ENCODE peak calls at places on chromosome 13, in four cellular contexts. P, V, B and D are unnamed samples.

GRCh38 chr13:31236211-31236786 is 36.5 kb downstream of the B3GLCT start:
- DNase-seq in P (peak), V (peak), B (no peak), D (no peak)

GRCh38 chr13:99859178-99860177 is 112.1 kb downstream of the ZIC5 start:
- DNase-seq in P (peak), V (no peak), B (peak), D (peak)

GRCh38 chr13:28542804-28543203 is 47.9 kb upstream of the FLT1 start:
- DNase-seq in P (no peak), V (no peak), B (no peak), D (no peak)

GRCh38 chr13:99703908-99704307 is 202.6 kb downstream of the TM9SF2 start:
- DNase-seq in P (no peak), V (no peak), B (no peak), D (no peak)

GRCh38 chr13:75656590-75656989 is 20.5 kb downstream of the LMO7 start:
- DNase-seq in P (no peak), V (no peak), B (no peak), D (no peak)

GRCh38 chr13:26721251-26721939 is 39.2 kb downstream of the GPR12 start:
- DNase-seq in P (peak), V (no peak), B (peak), D (peak)

GRCh38 chr13:99766641-99767045 is 204.9 kb downstream of the ZIC5 start:
- DNase-seq in P (no peak), V (no peak), B (no peak), D (no peak)

GRCh38 chr13:53343345-53343744 is 314.7 kb downstream of the OLFM4 start:
- DNase-seq in P (no peak), V (no peak), B (no peak), D (no peak)

GRCh38 chr13:102548811-102549210 is 48.0 kb upstream of the TPP2 start:
- DNase-seq in P (no peak), V (no peak), B (no peak), D (no peak)

GRCh38 chr13:29940715-29941114 is 90.3 kb upstream of the UBL3 start:
- DNase-seq in P (no peak), V (no peak), B (no peak), D (no peak)

GRCh38 chr13:99434258-99434788 is 66.9 kb upstream of the TM9SF2 start:
- DNase-seq in P (peak), V (no peak), B (peak), D (peak)

GRCh38 chr13:110539894-110540293 is 21.6 kb downstream of the RAB20 start:
- DNase-seq in P (no peak), V (no peak), B (no peak), D (no peak)

GRCh38 chr13:109764474-109765292 is 21.7 kb downstream of the IRS2 start:
- DNase-seq in P (peak), V (no peak), B (peak), D (no peak)

GRCh38 chr13:41588899-41589298 is 131.5 kb downstream of the RGCC start:
- DNase-seq in P (peak), V (no peak), B (peak), D (no peak)

GRCh38 chr13:110521946-110522345 is 39.6 kb downstream of the RAB20 start:
- DNase-seq in P (no peak), V (no peak), B (no peak), D (no peak)

GRCh38 chr13:83531022-83531421 is 351.3 kb downstream of the SLITRK1 start:
- DNase-seq in P (no peak), V (no peak), B (no peak), D (no peak)

GRCh38 chr13:30429721-30430694 is 7.7 kb downstream of the UBE2L5 start:
- DNase-seq in P (peak), V (no peak), B (no peak), D (no peak)

GRCh38 chr13:40388617-40389016 is 277.8 kb downstream of the FOXO1 start:
- DNase-seq in P (peak), V (no peak), B (peak), D (peak)